ENCODE peak calls at places on chromosomes 16 and 17, in five cellular contexts. M is fibroblast of mammary gland; K is fibroblast of lung; I is sigmoid colon; T is CD8-positive, alpha-beta T cell. Y is an unnamed sample.

GRCh38 chr17:57861737-57862409 is 12.0 kb upstream of the MRPS23 start:
- DNase-seq in K (peak; percentile 56), T (no peak), M (peak; percentile 51), I (peak; percentile 89), Y (peak; percentile 95)

GRCh38 chr17:17737938-17738894 is 57.0 kb downstream of the RAI1 start:
- DNase-seq in T (no peak), K (peak; percentile 47), I (no peak), M (no peak), Y (no peak)

GRCh38 chr17:63015824-63016223 is 49.8 kb downstream of the TANC2 start:
- DNase-seq in T (no peak), I (no peak), M (no peak), K (no peak), Y (no peak)

GRCh38 chr17:49691677-49692191 is 13.8 kb upstream of the SPOP start:
- DNase-seq in I (peak; percentile 73), M (no peak), T (no peak), K (no peak), Y (no peak)

GRCh38 chr17:79408251-79408650 is 202.6 kb downstream of the RBFOX3 start:
- DNase-seq in I (no peak), T (no peak), M (no peak), K (no peak), Y (no peak)

GRCh38 chr17:68972119-68972704 is 17.0 kb upstream of the ABCA8 start:
- DNase-seq in M (peak; percentile 57), I (no peak), K (peak; percentile 61), T (no peak), Y (no peak)

GRCh38 chr16:12721841-12722467 is 81.7 kb downstream of the CPPED1 start:
- DNase-seq in K (no peak), M (no peak), I (no peak), T (no peak), Y (no peak)

GRCh38 chr16:15418206-15418605 is 16.2 kb upstream of the BMERB1 start:
- DNase-seq in K (no peak), T (no peak), M (peak; percentile 63), I (no peak), Y (no peak)

GRCh38 chr17:82059272-82060000 is 6.2 kb downstream of the DUS1L start:
- DNase-seq in T (no peak), I (no peak), M (no peak), K (no peak), Y (no peak)

GRCh38 chr17:39002991-39003715 is 36.0 kb upstream of the FBXO47 start:
- DNase-seq in T (peak; percentile 10), I (peak; percentile 94), K (peak; percentile 56), M (peak; percentile 93), Y (peak; percentile 93)

GRCh38 chr16:67052399-67052798 is 23.4 kb downstream of the CBFB start:
- DNase-seq in T (no peak), K (no peak), I (no peak), M (no peak), Y (no peak)

GRCh38 chr16:26433807-26434206 is 632.9 kb upstream of the C16orf82 start:
- DNase-seq in M (no peak), T (no peak), I (no peak), K (no peak), Y (no peak)

GRCh38 chr16:20430948-20431347 is 20.4 kb upstream of the ACSM2A start:
- DNase-seq in M (no peak), T (no peak), I (no peak), K (no peak), Y (no peak)

GRCh38 chr17:40242774-40243173 is 23.7 kb downstream of the WIPF2 start:
- DNase-seq in I (no peak), K (no peak), T (no peak), M (peak; percentile 36), Y (no peak)

GRCh38 chr17:67633751-67634191 is 84.0 kb upstream of the NOL11 start:
- DNase-seq in M (peak; percentile 33), K (peak; percentile 35), T (no peak), I (no peak), Y (no peak)

GRCh38 chr16:3158498-3159314 is 23.9 kb downstream of the ZNF213 start:
- DNase-seq in T (peak; percentile 92), I (peak; percentile 95), M (peak; percentile 85), K (peak; percentile 84), Y (peak; percentile 97)

GRCh38 chr17:4433515-4434031 is at the start of gene SPNS3:
- DNase-seq in K (no peak), M (no peak), T (no peak), I (no peak), Y (no peak)

GRCh38 chr17:42183741-42184711 is 1.2 kb downstream of the HCRT start:
- DNase-seq in K (peak; percentile 67), I (peak; percentile 83), M (peak; percentile 65), T (peak; percentile 49), Y (no peak)

GRCh38 chr17:80244871-80245509 is 15.7 kb upstream of the RNF213 start:
- DNase-seq in K (no peak), T (no peak), M (no peak), I (no peak), Y (no peak)

GRCh38 chr16:17470002-17470870 is 524 bp downstream of the XYLT1 start:
- DNase-seq in K (no peak), I (no peak), T (no peak), M (no peak), Y (no peak)

GRCh38 chr16:73065617-73066313 is 17.8 kb upstream of the ZFHX3 start:
- DNase-seq in M (no peak), T (no peak), I (peak; percentile 79), K (no peak), Y (no peak)

GRCh38 chr16:27746076-27746855 is 196.3 kb downstream of the KATNIP start:
- DNase-seq in K (no peak), T (no peak), M (no peak), I (no peak), Y (no peak)

GRCh38 chr17:78915872-78916632 is 9.1 kb downstream of the TIMP2 start:
- DNase-seq in T (no peak), K (peak; percentile 53), I (peak; percentile 86), M (peak; percentile 67), Y (peak; percentile 94)

GRCh38 chr16:67548265-67549126 is 13.8 kb upstream of the CTCF start:
- DNase-seq in I (peak; percentile 58), K (no peak), T (no peak), M (no peak), Y (peak; percentile 81)

GRCh38 chr17:79005063-79005861 is 4.3 kb downstream of the CANT1 start:
- DNase-seq in K (no peak), M (no peak), T (no peak), I (peak; percentile 54), Y (no peak)

GRCh38 chr17:71402661-71403141 is 718.1 kb upstream of the SOX9 start:
- DNase-seq in M (peak; percentile 10), K (no peak), I (no peak), T (no peak), Y (no peak)

GRCh38 chr17:67608691-67609090 is 109.0 kb upstream of the NOL11 start:
- DNase-seq in K (peak; percentile 75), I (no peak), T (no peak), M (peak; percentile 35), Y (no peak)

GRCh38 chr17:40303706-40304450 is 5.1 kb upstream of the RARA start:
- DNase-seq in K (peak; percentile 57), M (peak; percentile 81), I (peak; percentile 95), T (no peak), Y (no peak)

GRCh38 chr16:82699711-82700495 is 73.1 kb downstream of the CDH13 start:
- DNase-seq in M (peak; percentile 87), T (no peak), I (no peak), K (peak; percentile 95), Y (no peak)

GRCh38 chr16:56918467-56919012 is 13.4 kb upstream of the HERPUD1 start:
- DNase-seq in K (no peak), M (no peak), I (peak; percentile 21), T (no peak), Y (no peak)

GRCh38 chr16:3776316-3776715 is 59.0 kb upstream of the TRAP1 start:
- DNase-seq in M (no peak), T (no peak), I (no peak), K (no peak), Y (no peak)

DNA sequence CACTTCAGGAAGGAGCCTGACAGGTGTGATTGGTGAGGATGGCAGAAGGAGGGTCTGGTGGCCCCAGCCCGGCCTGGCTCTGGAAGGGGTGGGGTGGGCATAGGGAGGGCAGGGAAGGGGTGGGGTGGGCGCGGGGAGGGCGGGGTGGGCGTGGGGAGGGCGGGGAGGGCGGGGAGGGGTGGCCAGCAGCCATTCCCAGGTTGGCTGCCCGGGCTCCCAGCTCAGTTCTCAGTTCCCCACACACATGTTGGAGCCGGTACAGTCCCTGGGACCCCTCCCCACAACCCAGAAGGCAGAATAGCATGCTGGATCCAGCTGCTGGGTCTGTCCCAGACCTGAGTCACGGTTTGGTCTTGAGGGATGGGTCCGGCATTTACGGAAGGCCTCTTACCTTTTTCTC is 6.2 kb downstream of the MRPL28 start:
- DNase-seq in M (no peak), I (no peak), K (no peak), T (no peak), Y (no peak)
- H3K4me3 ChIP-seq in M (no peak overlapping the region), I (no peak overlapping the region), K (no peak overlapping the region), T (no peak overlapping the region), Y (no peak overlapping the region)

GRCh38 chr17:59329558-59330313 is 1.7 kb upstream of the YPEL2 start:
- DNase-seq in K (peak; percentile 84), T (no peak), M (peak; percentile 81), I (peak; percentile 86), Y (no peak)
- H3K4me3 ChIP-seq in K (no peak overlapping the region), T (no peak overlapping the region), M (no peak overlapping the region), I (no peak overlapping the region), Y (no peak overlapping the region)

GRCh38 chr16:75112281-75113045 is 4.1 kb downstream of the LDHD start:
- DNase-seq in K (no peak), M (no peak), T (no peak), I (no peak), Y (no peak)

GRCh38 chr16:75110637-75111513 is 5.7 kb downstream of the LDHD start:
- DNase-seq in T (peak; percentile 65), K (peak; percentile 91), I (peak; percentile 96), M (peak; percentile 89), Y (peak; percentile 97)

GRCh38 chr16:75113046-75113491 is 3.5 kb downstream of the LDHD start:
- DNase-seq in T (no peak), M (no peak), K (no peak), I (no peak), Y (no peak)

GRCh38 chr16:75109732-75110243 is 6.8 kb downstream of the LDHD start:
- DNase-seq in K (no peak), T (no peak), M (no peak), I (peak; percentile 81), Y (no peak)

DNA sequence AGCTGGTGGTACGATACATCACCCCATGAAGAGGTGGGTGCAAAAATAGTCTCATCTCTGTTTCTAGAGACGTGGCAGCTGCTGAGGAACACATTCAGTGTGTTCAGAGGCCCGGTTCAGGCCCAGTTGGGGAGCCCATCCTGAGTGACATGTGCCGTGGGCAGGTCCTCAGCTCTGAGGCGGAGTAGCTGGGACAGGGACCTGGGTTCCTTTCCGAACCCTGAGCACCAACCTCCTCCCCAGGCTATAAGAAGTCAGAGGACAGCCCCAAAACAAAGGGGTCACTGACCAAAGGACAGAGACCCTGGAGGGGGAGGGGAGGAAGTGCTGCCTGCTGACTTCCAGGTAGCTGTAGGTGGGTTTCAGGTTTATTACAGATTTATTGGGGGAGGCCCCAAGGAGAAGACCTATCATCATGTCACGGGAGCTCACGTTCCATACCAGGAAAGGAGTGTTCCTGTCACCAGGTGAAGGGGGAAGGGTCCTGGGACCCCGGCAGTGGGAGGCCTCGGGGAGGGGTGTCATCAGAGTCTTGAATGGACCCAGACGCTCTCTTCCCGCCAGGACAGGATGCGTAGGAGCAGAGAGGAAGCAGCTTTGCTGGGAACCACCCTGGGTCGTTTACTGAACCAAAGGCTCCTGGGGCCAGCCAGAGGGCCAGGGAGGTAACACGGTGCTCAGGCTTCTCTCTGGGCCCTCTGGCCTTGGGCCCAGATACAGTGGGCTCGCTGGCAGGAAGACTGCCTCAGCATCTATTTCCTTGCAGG is 4.9 kb downstream of the LDHD start:
- DNase-seq in I (no peak), M (no peak), T (no peak), K (no peak), Y (no peak)
- H3K4me3 ChIP-seq in I (peak overlapping the region; percentile 36), M (no peak overlapping the region), T (no peak overlapping the region), K (no peak overlapping the region), Y (peak overlapping the region; percentile 41)

GRCh38 chr17:73020110-73020509 is 72.4 kb downstream of the SLC39A11 start:
- DNase-seq in K (no peak), M (no peak), I (no peak), T (no peak), Y (no peak)
- H3K4me3 ChIP-seq in K (no peak overlapping the region), M (no peak overlapping the region), I (no peak overlapping the region), T (no peak overlapping the region), Y (no peak overlapping the region)